ENCODE peak calls at places on chromosomes 5 and 9, in eight cellular contexts. R is midbrain; N is SW480; W is adipocyte; D is stomach; L is amniotic epithelial cell; S is GM04504; E is CD8-positive, alpha-beta T cell. Q is an unnamed sample.

GRCh38 chr9:107933042-107933441 is 443.5 kb upstream of the KLF4 start:
- DNase-seq in R (no peak), N (no peak), W (peak), D (no peak), L (peak), S (no peak), E (no peak), Q (no peak)

GRCh38 chr5:132176543-132176945 is 51.1 kb downstream of the P4HA2 start:
- DNase-seq in R (no peak), N (no peak), W (no peak), D (no peak), L (no peak), S (no peak), E (no peak), Q (no peak)

GRCh38 chr9:38032266-38032830 is 36.7 kb downstream of the SHB start:
- DNase-seq in R (no peak), N (peak), W (no peak), D (peak), L (no peak), S (no peak), E (no peak), Q (no peak)

GRCh38 chr5:128237504-128237903 is 153.9 kb downstream of the SLC12A2 start:
- DNase-seq in R (no peak), N (no peak), W (peak), D (no peak), L (peak), S (no peak), E (no peak), Q (no peak)

GRCh38 chr9:80242022-80242421 is 670.3 kb downstream of the TLE4 start:
- DNase-seq in R (no peak), N (no peak), W (no peak), D (no peak), L (no peak), S (no peak), E (no peak), Q (no peak)

GRCh38 chr9:107492381-107492780 is 2.8 kb upstream of the KLF4 start:
- DNase-seq in R (no peak), N (no peak), W (peak), D (no peak), L (peak), S (no peak), E (no peak), Q (no peak)

GRCh38 chr5:14509556-14509955 is 72.0 kb upstream of the OTULINL start:
- DNase-seq in R (no peak), N (no peak), W (no peak), D (no peak), L (no peak), S (no peak), E (no peak), Q (no peak)

GRCh38 chr9:16769291-16769690 is 101.2 kb downstream of the BNC2 start:
- DNase-seq in R (no peak), N (no peak), W (no peak), D (no peak), L (no peak), S (no peak), E (no peak), Q (no peak)

GRCh38 chr9:114170792-114171461 is 15.6 kb downstream of the COL27A1 start:
- DNase-seq in R (no peak), N (no peak), W (no peak), D (no peak), L (no peak), S (no peak), E (no peak), Q (no peak)

GRCh38 chr5:140946578-140946977 is 19.7 kb upstream of the PCDHAC2 start:
- DNase-seq in R (no peak), N (no peak), W (no peak), D (no peak), L (no peak), S (no peak), E (no peak), Q (no peak)

GRCh38 chr9:71663931-71664459 is 104.3 kb downstream of the CEMIP2 start:
- DNase-seq in R (no peak), N (peak), W (peak), D (no peak), L (peak), S (no peak), E (no peak), Q (no peak)

GRCh38 chr9:37034938-37035471 is 937 bp upstream of the PAX5 start:
- DNase-seq in R (no peak), N (peak), W (no peak), D (no peak), L (no peak), S (no peak), E (no peak), Q (no peak)

Q was measured in dermis microvascular lymphatic vessel endothelial cell.